ENCODE peak calls at places on chromosomes 11 and 22, in nine cellular contexts. Y is putamen; W is HFFc6; T is progenitor cell of endocrine pancreas; O is activated T-cell treated with anti-CD3 and anti-CD28 coated beads, Interleukin-2, amount 50 U/mL, for 48 hours; Z is hypothalamus; K is A549; G is type B pancreatic cell; C is DMS53. V is an unnamed sample.

GRCh38 chr11:118872403-118872821 is 11.3 kb upstream of the CXCR5 start:
- DNase-seq in W (no peak), T (no peak), K (no peak), G (no peak), Y (no peak), C (no peak), Z (no peak), O (no peak), V (no peak)

GRCh38 chr11:75850787-75851186 is 35.8 kb downstream of the UVRAG start:
- DNase-seq in W (no peak), K (no peak), O (no peak), G (no peak), Y (no peak), C (no peak), Z (no peak), T (no peak), V (no peak)

GRCh38 chr11:47869548-47870393 is 21.6 kb upstream of the NUP160 start:
- DNase-seq in W (peak; percentile 34), O (no peak), Z (no peak), K (peak; percentile 58), G (no peak), Y (no peak), T (no peak), C (no peak), V (no peak)

GRCh38 chr22:48402591-48403031 is 1425.1 kb downstream of the BRD1 start:
- DNase-seq in O (no peak), Z (no peak), Y (no peak), G (peak; percentile 61), T (no peak), C (no peak), K (no peak), W (no peak), V (peak; percentile 50)

GRCh38 chr11:90823446-90823845 is 600.6 kb upstream of the CHORDC1 start:
- DNase-seq in G (no peak), Z (no peak), Y (no peak), O (no peak), C (no peak), T (no peak), W (no peak), K (no peak), V (no peak)

GRCh38 chr11:47992959-47993820 is 12.8 kb downstream of the PTPRJ start:
- DNase-seq in T (no peak), Z (no peak), G (no peak), W (peak; percentile 78), K (peak; percentile 95), C (peak; percentile 59), Y (no peak), O (no peak), V (no peak)

GRCh38 chr11:45755281-45755859 is 49.6 kb upstream of the SLC35C1 start:
- DNase-seq in C (no peak), O (no peak), Y (no peak), K (no peak), Z (no peak), W (no peak), G (no peak), T (no peak), V (no peak)

GRCh38 chr22:37061611-37062365 is 10.2 kb downstream of the KCTD17 start:
- DNase-seq in Y (no peak), Z (no peak), O (no peak), K (no peak), G (no peak), W (no peak), T (no peak), C (no peak), V (no peak)

GRCh38 chr11:8531312-8531711 is 62.7 kb downstream of the STK33 start:
- DNase-seq in O (no peak), K (no peak), C (peak; percentile 94), W (no peak), Z (no peak), G (no peak), Y (no peak), T (no peak), V (no peak)

V was measured in tibial artery.